ENCODE peak calls at places on chromosomes 5 and 9, in nine cellular contexts. P, L, Y, K, I, B, Z, U and D are unnamed samples.

GRCh38 chr5:134438641-134439621 is 27.2 kb upstream of the CDKN2AIPNL start:
- DNase-seq in P (no peak), L (no peak), Y (peak; percentile 93), K (peak; percentile 79), I (no peak), B (peak; percentile 91), Z (no peak), U (peak; percentile 65), D (peak; percentile 69)

GRCh38 chr5:8908055-8908683 is 637.7 kb downstream of the SEMA5A start:
- DNase-seq in P (peak; percentile 48), L (peak; percentile 60), Y (peak; percentile 72), K (no peak), I (peak; percentile 55), B (peak; percentile 47), Z (no peak), U (peak; percentile 85), D (peak; percentile 63)

GRCh38 chr5:143011621-143012020 is 241.4 kb downstream of the ARHGAP26 start:
- DNase-seq in P (no peak), L (no peak), Y (peak; percentile 60), K (no peak), I (no peak), B (peak; percentile 79), Z (no peak), U (no peak), D (no peak)

GRCh38 chr5:125978015-125978414 is 445.2 kb upstream of the GRAMD2B start:
- DNase-seq in P (no peak), L (no peak), Y (no peak), K (no peak), I (no peak), B (no peak), Z (no peak), U (no peak), D (no peak)

GRCh38 chr9:99445377-99445891 is 223.4 kb downstream of the SEC61B start:
- DNase-seq in P (no peak), L (no peak), Y (peak; percentile 30), K (no peak), I (no peak), B (peak; percentile 86), Z (no peak), U (peak; percentile 32), D (no peak)

GRCh38 chr9:70625078-70625477 is 210.6 kb upstream of the KLF9 start:
- DNase-seq in P (no peak), L (no peak), Y (no peak), K (no peak), I (no peak), B (no peak), Z (no peak), U (peak; percentile 13), D (peak; percentile 45)

GRCh38 chr5:176889321-176890280 is 9.5 kb downstream of the HK3 start:
- DNase-seq in P (peak; percentile 34), L (no peak), Y (no peak), K (no peak), I (no peak), B (no peak), Z (no peak), U (no peak), D (no peak)

GRCh38 chr9:118290116-118290515 is 585.9 kb downstream of the TLR4 start:
- DNase-seq in P (no peak), L (no peak), Y (peak; percentile 15), K (no peak), I (no peak), B (no peak), Z (no peak), U (no peak), D (no peak)

GRCh38 chr9:114689813-114690212 is 7.8 kb upstream of the TEX48 start:
- DNase-seq in P (no peak), L (no peak), Y (no peak), K (no peak), I (no peak), B (no peak), Z (no peak), U (no peak), D (no peak)

GRCh38 chr9:107727113-107727780 is 237.7 kb upstream of the KLF4 start:
- DNase-seq in P (no peak), L (no peak), Y (no peak), K (no peak), I (no peak), B (no peak), Z (no peak), U (no peak), D (no peak)

GRCh38 chr9:127931092-127931881 is 710 bp upstream of the PIP5KL1 start:
- DNase-seq in P (no peak), L (peak; percentile 82), Y (peak; percentile 78), K (no peak), I (no peak), B (peak; percentile 69), Z (no peak), U (peak; percentile 77), D (no peak)

GRCh38 chr5:127705120-127705892 is 2.1 kb downstream of the CCDC192 start:
- DNase-seq in P (no peak), L (peak; percentile 6), Y (peak; percentile 62), K (no peak), I (no peak), B (peak; percentile 84), Z (no peak), U (no peak), D (peak; percentile 22)

GRCh38 chr5:14268738-14269137 is 125.6 kb downstream of the TRIO start:
- DNase-seq in P (no peak), L (no peak), Y (no peak), K (peak; percentile 62), I (no peak), B (peak; percentile 40), Z (no peak), U (no peak), D (no peak)

GRCh38 chr5:144484124-144484897 is 313.6 kb downstream of the KCTD16 start:
- DNase-seq in P (no peak), L (no peak), Y (peak; percentile 62), K (no peak), I (no peak), B (peak; percentile 71), Z (no peak), U (no peak), D (no peak)

GRCh38 chr9:14358523-14358922 is 44.6 kb upstream of the NFIB start:
- DNase-seq in P (no peak), L (no peak), Y (no peak), K (no peak), I (no peak), B (peak; percentile 41), Z (no peak), U (no peak), D (no peak)

GRCh38 chr9:88303785-88304495 is 84.3 kb upstream of the SPIN1 start:
- DNase-seq in P (no peak), L (no peak), Y (no peak), K (no peak), I (no peak), B (peak; percentile 81), Z (no peak), U (no peak), D (no peak)

GRCh38 chr9:114908796-114909448 is 21.5 kb downstream of the TNFSF8 start:
- DNase-seq in P (no peak), L (no peak), Y (peak; percentile 60), K (no peak), I (no peak), B (peak; percentile 25), Z (no peak), U (no peak), D (no peak)

GRCh38 chr5:122774519-122774860 is 390 bp upstream of the SNX2 start:
- DNase-seq in P (no peak), L (no peak), Y (no peak), K (no peak), I (no peak), B (no peak), Z (no peak), U (no peak), D (no peak)

GRCh38 chr9:112094948-112095779 is 79.9 kb downstream of the SUSD1 start:
- DNase-seq in P (no peak), L (no peak), Y (no peak), K (no peak), I (no peak), B (no peak), Z (no peak), U (no peak), D (no peak)

GRCh38 chr9:16727452-16728127 is 142.9 kb downstream of the BNC2 start:
- DNase-seq in P (no peak), L (no peak), Y (peak; percentile 19), K (no peak), I (no peak), B (peak; percentile 58), Z (no peak), U (peak; percentile 22), D (no peak)

GRCh38 chr5:155343468-155343867 is 329.9 kb downstream of the KIF4B start:
- DNase-seq in P (no peak), L (peak; percentile 1), Y (peak; percentile 33), K (no peak), I (no peak), B (no peak), Z (no peak), U (no peak), D (no peak)

GRCh38 chr5:17463653-17464052 is 34.4 kb upstream of the TAF11L2 start:
- DNase-seq in P (no peak), L (no peak), Y (peak; percentile 41), K (no peak), I (no peak), B (no peak), Z (no peak), U (peak; percentile 26), D (no peak)

GRCh38 chr5:123810911-123811310 is 298.9 kb downstream of the CSNK1G3 start:
- DNase-seq in P (no peak), L (no peak), Y (no peak), K (no peak), I (no peak), B (no peak), Z (no peak), U (no peak), D (no peak)